ENCODE peak calls at places on chromosomes 11 and 22, in six cellular contexts. K is uterus, M is Daoy, H is choroid plexus epithelial cell, S is fibroblast of lung, F is left ventricle myocardium superior. Y is an unnamed sample.

GRCh38 chr11:6705905-6706535 is 22.9 kb upstream of the MRPL17 start:
- DNase-seq in K (peak; percentile 55), M (peak; percentile 26), H (peak; percentile 81), S (peak; percentile 77), F (no peak), Y (peak; percentile 17)

GRCh38 chr11:93827347-93827746 is 23.1 kb downstream of the VSTM5 start:
- DNase-seq in K (no peak), M (no peak), H (no peak), S (no peak), F (no peak), Y (no peak)

GRCh38 chr11:115146425-115146824 is 357.8 kb downstream of the CADM1 start:
- DNase-seq in K (no peak), M (no peak), H (no peak), S (no peak), F (no peak), Y (no peak)

GRCh38 chr22:45684169-45684568 is 12.5 kb downstream of the ATXN10 start:
- DNase-seq in K (no peak), M (peak; percentile 43), H (no peak), S (no peak), F (no peak), Y (no peak)

GRCh38 chr11:117554601-117555333 is 227.1 kb downstream of the CEP164 start:
- DNase-seq in K (no peak), M (no peak), H (no peak), S (no peak), F (no peak), Y (no peak)

GRCh38 chr22:23180301-23180892 is at the start of gene BCR:
- DNase-seq in K (peak; percentile 63), M (peak; percentile 76), H (peak; percentile 75), S (peak; percentile 57), F (peak; percentile 90), Y (peak; percentile 27)

GRCh38 chr22:27686534-27686933 is 115.0 kb downstream of the MN1 start:
- DNase-seq in K (peak; percentile 48), M (peak; percentile 70), H (peak; percentile 95), S (peak; percentile 77), F (peak; percentile 86), Y (peak; percentile 86)

GRCh38 chr11:91804057-91804456 is 420.6 kb upstream of the FAT3 start:
- DNase-seq in K (no peak), M (no peak), H (peak; percentile 23), S (no peak), F (no peak), Y (no peak)

GRCh38 chr11:125433454-125434121 is 62.5 kb downstream of the FEZ1 start:
- DNase-seq in K (peak; percentile 31), M (peak; percentile 58), H (peak; percentile 84), S (peak; percentile 56), F (peak; percentile 68), Y (peak; percentile 52)

GRCh38 chr11:63180536-63180935 is 36.5 kb upstream of the SLC22A24 start:
- DNase-seq in K (no peak), M (no peak), H (no peak), S (no peak), F (no peak), Y (no peak)

GRCh38 chr11:23123766-23124165 is 263.5 kb upstream of the CCDC179 start:
- DNase-seq in K (no peak), M (no peak), H (peak; percentile 40), S (peak; percentile 36), F (no peak), Y (no peak)

GRCh38 chr11:86719781-86720463 is 47.5 kb upstream of the ME3 start:
- DNase-seq in K (no peak), M (peak; percentile 89), H (peak; percentile 63), S (peak; percentile 52), F (no peak), Y (no peak)

GRCh38 chr11:77040401-77040777 is 6.2 kb downstream of the B3GNT6 start:
- DNase-seq in K (no peak), M (no peak), H (no peak), S (no peak), F (no peak), Y (no peak)

GRCh38 chr22:43066844-43067385 is 22.3 kb downstream of the TTLL1 start:
- DNase-seq in K (no peak), M (peak; percentile 87), H (peak; percentile 71), S (peak; percentile 68), F (no peak), Y (no peak)

GRCh38 chr11:125871391-125872137 is 15.9 kb upstream of the HYLS1 start:
- DNase-seq in K (no peak), M (no peak), H (peak; percentile 56), S (peak; percentile 34), F (no peak), Y (no peak)

GRCh38 chr11:77202941-77203900 is 75.2 kb downstream of the MYO7A start:
- DNase-seq in K (peak; percentile 11), M (no peak), H (no peak), S (no peak), F (no peak), Y (no peak)

GRCh38 chr11:93639548-93639947 is 21.9 kb upstream of the CEP295 start:
- DNase-seq in K (no peak), M (no peak), H (no peak), S (no peak), F (no peak), Y (no peak)

GRCh38 chr22:19874307-19875060 is 19.8 kb upstream of the GNB1L start:
- DNase-seq in K (peak; percentile 19), M (peak; percentile 56), H (no peak), S (no peak), F (peak; percentile 64), Y (peak; percentile 8)

GRCh38 chr11:48024635-48025071 is 44.3 kb downstream of the PTPRJ start:
- DNase-seq in K (no peak), M (no peak), H (no peak), S (no peak), F (no peak), Y (no peak)

GRCh38 chr11:72684236-72684912 is 10.2 kb upstream of the PDE2A start:
- DNase-seq in K (peak; percentile 64), M (peak; percentile 66), H (peak; percentile 64), S (peak; percentile 69), F (peak; percentile 86), Y (peak; percentile 68)

GRCh38 chr11:111731839-111732238 is 34.4 kb downstream of the PPP2R1B start:
- DNase-seq in K (no peak), M (no peak), H (no peak), S (no peak), F (no peak), Y (no peak)

GRCh38 chr11:131977231-131977630 is 606.8 kb downstream of the NTM start:
- DNase-seq in K (no peak), M (peak; percentile 75), H (peak; percentile 48), S (no peak), F (no peak), Y (no peak)

GRCh38 chr11:19714093-19714386 is 1.4 kb downstream of the NAV2 start:
- DNase-seq in K (no peak), M (peak; percentile 47), H (peak; percentile 20), S (no peak), F (peak; percentile 37), Y (no peak)

GRCh38 chr11:55357560-55358184 is 10.1 kb upstream of the OR4A15 start:
- DNase-seq in K (no peak), M (no peak), H (no peak), S (no peak), F (no peak), Y (no peak)

GRCh38 chr11:1760351-1761109 is 3.2 kb downstream of the CTSD start:
- DNase-seq in K (peak; percentile 51), M (peak; percentile 76), H (peak; percentile 72), S (peak; percentile 62), F (peak; percentile 94), Y (peak; percentile 91)

Y was measured in gastrocnemius medialis.